ENCODE peak calls at places on chromosome 21, in four cellular contexts. One of them, this sample, is unnamed.

GRCh38 chr21:36149788-36150187 is 6.8 kb upstream of the DOP1B start:
- DNase-seq in sigmoid colon: no peak
- DNase-seq in thoracic aorta: no peak
- DNase-seq in PC-9: no peak
- DNase-seq in this sample: no peak

GRCh38 chr21:36320421-36321324 is 676 bp downstream of the MORC3 start:
- DNase-seq in PC-9: peak; percentile 60
- DNase-seq in thoracic aorta: peak; percentile 10
- DNase-seq in sigmoid colon: peak; percentile 82
- DNase-seq in this sample: peak; percentile 57

GRCh38 chr21:31426235-31426797 is 82.3 kb upstream of the TIAM1 start:
- DNase-seq in sigmoid colon: no peak
- DNase-seq in PC-9: no peak
- DNase-seq in thoracic aorta: no peak
- DNase-seq in this sample: no peak

GRCh38 chr21:45537111-45537745 is 5.0 kb downstream of the SLC19A1 start:
- DNase-seq in PC-9: no peak
- DNase-seq in sigmoid colon: peak; percentile 52
- DNase-seq in thoracic aorta: no peak
- DNase-seq in this sample: no peak

GRCh38 chr21:35819134-35819533 is 241.2 kb downstream of the SETD4 start:
- DNase-seq in PC-9: no peak
- DNase-seq in thoracic aorta: no peak
- DNase-seq in sigmoid colon: no peak
- DNase-seq in this sample: no peak

GRCh38 chr21:36647279-36648093 is 51.4 kb upstream of the SIM2 start:
- DNase-seq in sigmoid colon: no peak
- DNase-seq in PC-9: peak; percentile 50
- DNase-seq in thoracic aorta: no peak
- DNase-seq in this sample: no peak

GRCh38 chr21:37074546-37074945 is 1.5 kb downstream of the TTC3 start:
- DNase-seq in thoracic aorta: no peak
- DNase-seq in PC-9: no peak
- DNase-seq in sigmoid colon: no peak
- DNase-seq in this sample: no peak

GRCh38 chr21:41601573-41602371 is 93.8 kb upstream of the TMPRSS2 start:
- DNase-seq in PC-9: no peak
- DNase-seq in thoracic aorta: no peak
- DNase-seq in sigmoid colon: peak; percentile 40
- DNase-seq in this sample: no peak

DNA sequence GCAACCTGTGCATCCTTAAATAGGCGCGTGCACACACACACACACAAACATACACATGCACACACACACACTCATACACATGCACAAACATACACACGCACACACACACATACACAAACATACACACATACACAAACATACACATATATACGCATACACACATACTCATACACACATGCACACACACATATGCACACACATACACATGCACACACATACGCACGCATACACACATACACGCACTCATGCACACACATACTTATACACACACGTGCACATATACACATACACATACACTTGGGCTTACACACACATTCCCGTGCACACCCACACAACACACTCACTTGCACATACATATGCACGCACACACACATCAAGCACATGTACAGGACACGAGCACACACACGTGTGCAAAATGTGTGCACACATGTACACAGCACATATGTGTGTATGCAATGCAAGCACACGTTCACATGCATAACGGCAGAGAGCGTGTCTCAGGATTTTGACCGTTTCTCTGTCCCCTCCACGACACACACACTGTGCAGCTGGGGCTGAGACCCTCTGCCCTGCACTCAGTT is 84.5 kb downstream of the SIK1 start:
- DNase-seq in sigmoid colon: no peak
- DNase-seq in PC-9: no peak
- DNase-seq in thoracic aorta: no peak
- DNase-seq in this sample: no peak
- H3K27ac ChIP-seq in sigmoid colon: no peak overlapping the region
- H3K27ac ChIP-seq in PC-9: peak overlapping the region; percentile 26
- H3K27ac ChIP-seq in thoracic aorta: no peak overlapping the region
- H3K27ac ChIP-seq in this sample: no peak overlapping the region

DNA sequence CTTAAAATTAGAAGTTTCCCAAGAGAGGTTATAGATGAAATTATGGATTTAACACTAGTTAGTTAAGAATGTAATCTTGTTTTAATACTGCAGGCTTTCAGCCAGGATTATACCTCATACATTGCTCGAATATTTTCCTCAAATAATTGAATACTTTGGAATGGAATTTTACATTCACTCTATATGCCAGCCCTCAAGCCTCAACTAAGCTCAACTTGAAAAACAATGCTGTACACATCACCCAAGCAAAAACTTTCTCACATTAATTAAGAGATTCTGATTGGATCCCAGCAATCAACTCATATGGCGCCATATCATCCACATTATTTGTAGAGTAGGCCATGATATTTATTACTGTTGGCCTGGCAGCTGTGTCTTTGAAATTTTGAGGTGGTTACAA is 710.7 kb upstream of the ADAMTS5 start:
- DNase-seq in thoracic aorta: no peak
- DNase-seq in sigmoid colon: no peak
- DNase-seq in PC-9: no peak
- DNase-seq in this sample: no peak
- H3K27ac ChIP-seq in thoracic aorta: no peak overlapping the region
- H3K27ac ChIP-seq in sigmoid colon: no peak overlapping the region
- H3K27ac ChIP-seq in PC-9: no peak overlapping the region
- H3K27ac ChIP-seq in this sample: no peak overlapping the region

GRCh38 chr21:25934771-25935224 is 200.0 kb downstream of the GABPA start:
- DNase-seq in sigmoid colon: peak; percentile 92
- DNase-seq in thoracic aorta: peak; percentile 65
- DNase-seq in PC-9: peak; percentile 56
- DNase-seq in this sample: peak; percentile 91
- H3K27ac ChIP-seq in sigmoid colon: peak overlapping the region; percentile 51
- H3K27ac ChIP-seq in thoracic aorta: peak overlapping the region; percentile 62
- H3K27ac ChIP-seq in PC-9: peak overlapping the region; percentile 65
- H3K27ac ChIP-seq in this sample: peak overlapping the region; percentile 89

GRCh38 chr21:33414926-33415325 is 11.7 kb downstream of the IFNGR2 start:
- DNase-seq in thoracic aorta: no peak
- DNase-seq in PC-9: no peak
- DNase-seq in sigmoid colon: no peak
- DNase-seq in this sample: no peak

GRCh38 chr21:33418686-33419085 is 15.5 kb downstream of the IFNGR2 start:
- DNase-seq in sigmoid colon: peak; percentile 90
- DNase-seq in thoracic aorta: no peak
- DNase-seq in PC-9: no peak
- DNase-seq in this sample: no peak

GRCh38 chr21:33424214-33424613 is 21.0 kb downstream of the IFNGR2 start:
- DNase-seq in PC-9: no peak
- DNase-seq in sigmoid colon: no peak
- DNase-seq in thoracic aorta: no peak
- DNase-seq in this sample: no peak

GRCh38 chr21:33421713-33422393 is 18.6 kb downstream of the IFNGR2 start:
- DNase-seq in PC-9: no peak
- DNase-seq in thoracic aorta: no peak
- DNase-seq in sigmoid colon: no peak
- DNase-seq in this sample: no peak

GRCh38 chr21:33419538-33420123 is 16.4 kb downstream of the IFNGR2 start:
- DNase-seq in PC-9: no peak
- DNase-seq in thoracic aorta: no peak
- DNase-seq in sigmoid colon: peak; percentile 70
- DNase-seq in this sample: no peak
- H3K27ac ChIP-seq in PC-9: peak overlapping the region; percentile 34
- H3K27ac ChIP-seq in thoracic aorta: no peak overlapping the region
- H3K27ac ChIP-seq in sigmoid colon: peak overlapping the region; percentile 36
- H3K27ac ChIP-seq in this sample: peak overlapping the region; percentile 74

GRCh38 chr21:44057960-44058651 is 46.0 kb downstream of the TRAPPC10 start:
- DNase-seq in sigmoid colon: no peak
- DNase-seq in PC-9: no peak
- DNase-seq in thoracic aorta: no peak
- DNase-seq in this sample: no peak
- H3K27ac ChIP-seq in sigmoid colon: no peak overlapping the region
- H3K27ac ChIP-seq in PC-9: no peak overlapping the region
- H3K27ac ChIP-seq in thoracic aorta: no peak overlapping the region
- H3K27ac ChIP-seq in this sample: no peak overlapping the region

DNA sequence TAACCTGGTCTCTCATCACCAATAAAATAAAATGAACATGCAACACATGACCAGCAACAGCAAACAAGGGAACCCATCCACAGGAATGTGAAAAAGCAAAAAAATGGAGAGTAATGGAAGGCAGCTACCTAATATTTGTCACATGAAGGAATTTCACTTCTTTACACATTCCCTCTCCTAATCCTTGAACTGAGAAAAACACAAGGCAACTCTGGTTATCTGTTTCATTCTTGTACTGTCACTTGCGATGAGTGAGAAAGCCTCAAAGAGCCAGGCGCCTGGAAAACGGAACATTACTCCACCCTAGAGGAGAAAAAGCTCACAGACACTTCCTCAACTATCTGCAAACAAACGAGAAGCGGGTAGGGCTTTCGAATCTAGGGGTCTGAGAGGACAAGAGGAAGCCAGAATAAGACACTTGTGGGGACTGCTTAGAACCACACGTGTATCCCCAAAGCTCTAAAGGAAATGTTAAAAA is 13.8 kb downstream of the HSF2BP start:
- DNase-seq in thoracic aorta: no peak
- DNase-seq in sigmoid colon: peak; percentile 73
- DNase-seq in PC-9: peak; percentile 54
- DNase-seq in this sample: no peak
- H3K27ac ChIP-seq in thoracic aorta: no peak overlapping the region
- H3K27ac ChIP-seq in sigmoid colon: peak overlapping the region; percentile 43
- H3K27ac ChIP-seq in PC-9: peak overlapping the region; percentile 33
- H3K27ac ChIP-seq in this sample: peak overlapping the region; percentile 71

GRCh38 chr21:42646836-42647235 is 6.6 kb upstream of the PDE9A start:
- DNase-seq in sigmoid colon: no peak
- DNase-seq in thoracic aorta: no peak
- DNase-seq in PC-9: no peak
- DNase-seq in this sample: no peak

GRCh38 chr21:42650033-42650370 is 3.4 kb upstream of the PDE9A start:
- DNase-seq in PC-9: no peak
- DNase-seq in sigmoid colon: peak; percentile 45
- DNase-seq in thoracic aorta: no peak
- DNase-seq in this sample: no peak

GRCh38 chr21:42649122-42650032 is 4.0 kb upstream of the PDE9A start:
- DNase-seq in PC-9: no peak
- DNase-seq in thoracic aorta: no peak
- DNase-seq in sigmoid colon: peak; percentile 53
- DNase-seq in this sample: no peak

GRCh38 chr21:42650441-42651421 is 2.7 kb upstream of the PDE9A start:
- DNase-seq in thoracic aorta: no peak
- DNase-seq in PC-9: no peak
- DNase-seq in sigmoid colon: peak; percentile 60
- DNase-seq in this sample: no peak

GRCh38 chr21:42648606-42649005 is 4.8 kb upstream of the PDE9A start:
- DNase-seq in PC-9: no peak
- DNase-seq in sigmoid colon: no peak
- DNase-seq in thoracic aorta: no peak
- DNase-seq in this sample: no peak
- H3K27ac ChIP-seq in PC-9: no peak overlapping the region
- H3K27ac ChIP-seq in sigmoid colon: no peak overlapping the region
- H3K27ac ChIP-seq in thoracic aorta: no peak overlapping the region
- H3K27ac ChIP-seq in this sample: no peak overlapping the region